ENCODE peak calls at places on chromosomes 7 and 10, in six cellular contexts. Z is fibroblast of lung, F is HAP-1, J is right atrium auricular region, L is thyroid gland, Y is left ventricle myocardium inferior. S is an unnamed sample.

GRCh38 chr10:66925896-66926719 is at the start of gene LRRTM3:
- DNase-seq in Z (peak; percentile 74), F (peak; percentile 87), J (peak; percentile 58), L (peak; percentile 49), Y (peak; percentile 19), S (peak; percentile 15)

GRCh38 chr10:26413375-26413774 is 24.8 kb upstream of the APBB1IP start:
- DNase-seq in Z (no peak), F (no peak), J (no peak), L (no peak), Y (no peak), S (no peak)

GRCh38 chr7:37663693-37664092 is 19.9 kb upstream of the GPR141 start:
- DNase-seq in Z (no peak), F (no peak), J (no peak), L (no peak), Y (no peak), S (peak; percentile 32)

GRCh38 chr10:103849212-103849877 is 6.0 kb downstream of the SH3PXD2A start:
- DNase-seq in Z (no peak), F (no peak), J (no peak), L (no peak), Y (no peak), S (peak; percentile 67)

GRCh38 chr10:69645751-69646687 is 16.0 kb downstream of the FAM241B start:
- DNase-seq in Z (no peak), F (peak; percentile 10), J (no peak), L (no peak), Y (no peak), S (no peak)

GRCh38 chr7:47568569-47568968 is 13.3 kb downstream of the TNS3 start:
- DNase-seq in Z (no peak), F (no peak), J (no peak), L (no peak), Y (peak; percentile 55), S (no peak)

GRCh38 chr7:65812281-65812680 is 60.6 kb upstream of the VKORC1L1 start:
- DNase-seq in Z (peak; percentile 52), F (no peak), J (no peak), L (no peak), Y (no peak), S (no peak)

GRCh38 chr7:130887182-130888016 is 153.4 kb upstream of the KLF14 start:
- DNase-seq in Z (peak; percentile 91), F (no peak), J (no peak), L (no peak), Y (no peak), S (peak; percentile 31)

GRCh38 chr10:104308439-104308903 is 29.8 kb downstream of the ITPRIP start:
- DNase-seq in Z (no peak), F (no peak), J (no peak), L (no peak), Y (no peak), S (no peak)

GRCh38 chr7:83178796-83179195 is 16.1 kb upstream of the PCLO start:
- DNase-seq in Z (peak; percentile 69), F (no peak), J (no peak), L (no peak), Y (no peak), S (no peak)

GRCh38 chr10:112593023-112593422 is 146.0 kb downstream of the VTI1A start:
- DNase-seq in Z (no peak), F (no peak), J (no peak), L (no peak), Y (no peak), S (no peak)

GRCh38 chr7:271266-272107 is 18.5 kb upstream of the FOXL3 start:
- DNase-seq in Z (peak; percentile 36), F (no peak), J (no peak), L (no peak), Y (no peak), S (peak; percentile 3)

GRCh38 chr7:17663056-17663675 is 277.1 kb downstream of the SNX13 start:
- DNase-seq in Z (peak; percentile 93), F (no peak), J (no peak), L (no peak), Y (no peak), S (no peak)

GRCh38 chr7:5661941-5662340 is 119.5 kb downstream of the RNF216 start:
- DNase-seq in Z (no peak), F (no peak), J (no peak), L (peak; percentile 11), Y (no peak), S (no peak)

GRCh38 chr10:17528296-17528862 is 74.0 kb upstream of the ST8SIA6 start:
- DNase-seq in Z (peak; percentile 70), F (no peak), J (no peak), L (no peak), Y (no peak), S (no peak)

GRCh38 chr7:39595102-39595620 is 28.2 kb upstream of the RALA start:
- DNase-seq in Z (peak; percentile 37), F (peak; percentile 28), J (no peak), L (no peak), Y (no peak), S (no peak)

GRCh38 chr7:121431996-121432395 is 35.9 kb upstream of the FAM3C start:
- DNase-seq in Z (no peak), F (no peak), J (no peak), L (no peak), Y (no peak), S (no peak)

GRCh38 chr7:1924185-1924817 is 254.2 kb downstream of the ELFN1 start:
- DNase-seq in Z (peak; percentile 29), F (no peak), J (no peak), L (no peak), Y (no peak), S (peak; percentile 2)

GRCh38 chr10:127148933-127149220 is 47.5 kb downstream of the INSYN2A start:
- DNase-seq in Z (peak; percentile 93), F (no peak), J (no peak), L (no peak), Y (no peak), S (no peak)

GRCh38 chr7:140506788-140507464 is 27.6 kb upstream of the MKRN1 start:
- DNase-seq in Z (peak; percentile 65), F (no peak), J (peak; percentile 63), L (no peak), Y (peak; percentile 61), S (peak; percentile 61)

GRCh38 chr7:157011333-157012112 is 1.1 kb upstream of the MNX1 start:
- DNase-seq in Z (no peak), F (peak; percentile 46), J (no peak), L (no peak), Y (no peak), S (no peak)

GRCh38 chr10:131186547-131187253 is 124.8 kb downstream of the TCERG1L start:
- DNase-seq in Z (no peak), F (no peak), J (no peak), L (no peak), Y (no peak), S (no peak)

GRCh38 chr7:44764665-44765578 is 16.3 kb downstream of the ZMIZ2 start:
- DNase-seq in Z (no peak), F (no peak), J (no peak), L (no peak), Y (no peak), S (no peak)

GRCh38 chr7:95630702-95631458 is 34.6 kb upstream of the PDK4 start:
- DNase-seq in Z (peak; percentile 4), F (no peak), J (no peak), L (no peak), Y (no peak), S (no peak)

GRCh38 chr7:47782022-47782421 is 166.2 kb downstream of the PKD1L1 start:
- DNase-seq in Z (peak; percentile 88), F (no peak), J (no peak), L (no peak), Y (no peak), S (no peak)

GRCh38 chr7:79598351-79598750 is 144.9 kb upstream of the MAGI2 start:
- DNase-seq in Z (no peak), F (no peak), J (no peak), L (no peak), Y (no peak), S (no peak)

GRCh38 chr10:62554632-62555199 is 180.5 kb downstream of the ZNF365 start:
- DNase-seq in Z (peak; percentile 42), F (peak; percentile 22), J (no peak), L (peak; percentile 5), Y (no peak), S (no peak)

GRCh38 chr10:9302142-9302746 is 1247.8 kb downstream of the GATA3 start:
- DNase-seq in Z (peak; percentile 44), F (peak; percentile 30), J (no peak), L (no peak), Y (no peak), S (no peak)

GRCh38 chr10:10418397-10418796 is 599.3 kb upstream of the CELF2 start:
- DNase-seq in Z (no peak), F (peak; percentile 49), J (no peak), L (no peak), Y (no peak), S (no peak)

GRCh38 chr10:28429573-28430216 is 103.2 kb upstream of the WAC start:
- DNase-seq in Z (peak; percentile 10), F (peak; percentile 10), J (no peak), L (no peak), Y (no peak), S (no peak)

GRCh38 chr10:131996508-131997365 is 15.0 kb upstream of the BNIP3 start:
- DNase-seq in Z (no peak), F (no peak), J (no peak), L (peak; percentile 84), Y (peak; percentile 63), S (peak; percentile 77)

GRCh38 chr7:16571941-16572340 is 45.3 kb downstream of the LRRC72 start:
- DNase-seq in Z (peak; percentile 54), F (no peak), J (no peak), L (no peak), Y (no peak), S (no peak)

GRCh38 chr10:71964669-71965515 is 697 bp downstream of the CHST3 start:
- DNase-seq in Z (peak; percentile 83), F (peak; percentile 57), J (peak; percentile 88), L (peak; percentile 76), Y (peak; percentile 65), S (peak; percentile 90)

GRCh38 chr10:96676272-96677112 is 43.8 kb downstream of the PIK3AP1 start:
- DNase-seq in Z (no peak), F (no peak), J (no peak), L (no peak), Y (no peak), S (no peak)
- H3K4me1 ChIP-seq in Z (no peaks in the 10 kb centered on the region), F (peaks cover 3% of the 10 kb centered on the region), J (no peaks in the 10 kb centered on the region), L (peaks cover 29% of the 10 kb centered on the region), Y (no peaks in the 10 kb centered on the region), S (no peaks in the 10 kb centered on the region)

GRCh38 chr7:27714831-27715444 is 25.0 kb upstream of the TAX1BP1 start:
- DNase-seq in Z (peak; percentile 72), F (no peak), J (no peak), L (no peak), Y (no peak), S (no peak)
- H3K4me1 ChIP-seq in Z (peaks cover under 1% of the 10 kb centered on the region), F (peaks cover 4% of the 10 kb centered on the region), J (no peaks in the 10 kb centered on the region), L (no peaks in the 10 kb centered on the region), Y (no peaks in the 10 kb centered on the region), S (no peaks in the 10 kb centered on the region)

DNA sequence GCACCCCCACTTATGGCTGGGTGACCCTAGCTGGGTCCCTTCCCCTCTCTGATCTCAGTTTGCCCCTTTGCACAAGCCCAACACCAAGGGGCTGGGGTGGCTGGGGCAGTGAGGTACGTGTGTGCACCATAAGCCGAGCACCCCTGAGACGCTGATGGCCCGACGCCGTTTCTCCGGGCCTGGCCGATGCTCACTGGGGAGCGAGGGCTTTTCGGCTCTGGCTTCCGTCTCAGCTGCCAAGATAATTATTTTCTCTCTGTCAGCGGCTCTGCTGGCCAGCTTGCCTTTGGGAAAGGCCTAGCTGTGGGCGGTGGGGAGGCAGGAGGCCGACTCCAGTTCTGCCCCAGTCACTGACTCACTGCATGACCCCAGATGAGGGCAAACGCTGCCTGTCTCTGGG is 91.0 kb downstream of the ZMIZ1 start:
- DNase-seq in Z (peak; percentile 88), F (no peak), J (peak; percentile 87), L (no peak), Y (peak; percentile 76), S (peak; percentile 91)
- H3K4me1 ChIP-seq in Z (peaks cover 65% of the 10 kb centered on the region), F (peaks cover 16% of the 10 kb centered on the region), J (peaks cover 98% of the 10 kb centered on the region), L (peaks cover 92% of the 10 kb centered on the region), Y (peaks cover 100% of the 10 kb centered on the region), S (peaks cover 54% of the 10 kb centered on the region)

GRCh38 chr10:30028452-30029045 is 30.8 kb downstream of the JCAD start:
- DNase-seq in Z (peak; percentile 18), F (no peak), J (no peak), L (no peak), Y (no peak), S (peak; percentile 27)
- H3K4me1 ChIP-seq in Z (no peaks in the 10 kb centered on the region), F (no peaks in the 10 kb centered on the region), J (peaks cover 49% of the 10 kb centered on the region), L (peaks cover 48% of the 10 kb centered on the region), Y (peaks cover 57% of the 10 kb centered on the region), S (peaks cover 11% of the 10 kb centered on the region)